ENCODE peak calls at places on chromosome 21, in six cellular contexts. One of them, this sample, is unnamed.

GRCh38 chr21:31136891-31137290 is 98.6 kb upstream of the KRTAP19-8 start:
- DNase-seq in upper lobe of right lung: no peak
- DNase-seq in transverse colon: no peak
- DNase-seq in left lung: no peak
- DNase-seq in dorsolateral prefrontal cortex: peak
- DNase-seq in body of pancreas: no peak
- DNase-seq in this sample: no peak

GRCh38 chr21:32256873-32257620 is 21.8 kb downstream of the MIS18A start:
- DNase-seq in upper lobe of right lung: peak
- DNase-seq in transverse colon: peak
- DNase-seq in left lung: no peak
- DNase-seq in dorsolateral prefrontal cortex: peak
- DNase-seq in body of pancreas: peak
- DNase-seq in this sample: peak

GRCh38 chr21:27700974-27701614 is 734.2 kb upstream of the ADAMTS5 start:
- DNase-seq in upper lobe of right lung: peak
- DNase-seq in transverse colon: peak
- DNase-seq in left lung: peak
- DNase-seq in dorsolateral prefrontal cortex: peak
- DNase-seq in body of pancreas: peak
- DNase-seq in this sample: peak

GRCh38 chr21:45039309-45040113 is 34.9 kb upstream of the ADARB1 start:
- DNase-seq in upper lobe of right lung: no peak
- DNase-seq in transverse colon: no peak
- DNase-seq in left lung: no peak
- DNase-seq in dorsolateral prefrontal cortex: no peak
- DNase-seq in body of pancreas: no peak
- DNase-seq in this sample: no peak

GRCh38 chr21:31173881-31174555 is 135.7 kb upstream of the KRTAP19-8 start:
- DNase-seq in upper lobe of right lung: no peak
- DNase-seq in transverse colon: no peak
- DNase-seq in left lung: no peak
- DNase-seq in dorsolateral prefrontal cortex: peak
- DNase-seq in body of pancreas: no peak
- DNase-seq in this sample: peak

GRCh38 chr21:36684957-36685714 is 13.8 kb upstream of the SIM2 start:
- DNase-seq in upper lobe of right lung: no peak
- DNase-seq in transverse colon: no peak
- DNase-seq in left lung: no peak
- DNase-seq in dorsolateral prefrontal cortex: peak
- DNase-seq in body of pancreas: no peak
- DNase-seq in this sample: no peak

GRCh38 chr21:42688841-42689371 is 35.5 kb downstream of the PDE9A start:
- DNase-seq in upper lobe of right lung: peak
- DNase-seq in transverse colon: no peak
- DNase-seq in left lung: peak
- DNase-seq in dorsolateral prefrontal cortex: no peak
- DNase-seq in body of pancreas: no peak
- DNase-seq in this sample: no peak

GRCh38 chr21:22476214-22476613 is 1478.0 kb downstream of the NCAM2 start:
- DNase-seq in upper lobe of right lung: no peak
- DNase-seq in transverse colon: no peak
- DNase-seq in left lung: no peak
- DNase-seq in dorsolateral prefrontal cortex: no peak
- DNase-seq in body of pancreas: no peak
- DNase-seq in this sample: no peak

GRCh38 chr21:36728371-36729111 is 29.6 kb downstream of the SIM2 start:
- DNase-seq in upper lobe of right lung: peak
- DNase-seq in transverse colon: no peak
- DNase-seq in left lung: no peak
- DNase-seq in dorsolateral prefrontal cortex: no peak
- DNase-seq in body of pancreas: no peak
- DNase-seq in this sample: no peak

GRCh38 chr21:45819478-45820170 is 161.9 kb upstream of the COL6A1 start:
- DNase-seq in upper lobe of right lung: no peak
- DNase-seq in transverse colon: no peak
- DNase-seq in left lung: no peak
- DNase-seq in dorsolateral prefrontal cortex: peak
- DNase-seq in body of pancreas: no peak
- DNase-seq in this sample: no peak

GRCh38 chr21:42685036-42685435 is 31.6 kb downstream of the PDE9A start:
- DNase-seq in upper lobe of right lung: no peak
- DNase-seq in transverse colon: no peak
- DNase-seq in left lung: peak
- DNase-seq in dorsolateral prefrontal cortex: peak
- DNase-seq in body of pancreas: no peak
- DNase-seq in this sample: no peak

GRCh38 chr21:28334407-28334806 is 658.3 kb downstream of the LTN1 start:
- DNase-seq in upper lobe of right lung: no peak
- DNase-seq in transverse colon: no peak
- DNase-seq in left lung: no peak
- DNase-seq in dorsolateral prefrontal cortex: no peak
- DNase-seq in body of pancreas: no peak
- DNase-seq in this sample: no peak

GRCh38 chr21:31218830-31219608 is 125.0 kb downstream of the TIAM1 start:
- DNase-seq in upper lobe of right lung: no peak
- DNase-seq in transverse colon: peak
- DNase-seq in left lung: no peak
- DNase-seq in dorsolateral prefrontal cortex: no peak
- DNase-seq in body of pancreas: no peak
- DNase-seq in this sample: peak

GRCh38 chr21:40049031-40049958 is 182.1 kb downstream of the PCP4 start:
- DNase-seq in upper lobe of right lung: no peak
- DNase-seq in transverse colon: peak
- DNase-seq in left lung: no peak
- DNase-seq in dorsolateral prefrontal cortex: no peak
- DNase-seq in body of pancreas: no peak
- DNase-seq in this sample: no peak

GRCh38 chr21:22421416-22422190 is 1423.4 kb downstream of the NCAM2 start:
- DNase-seq in upper lobe of right lung: no peak
- DNase-seq in transverse colon: no peak
- DNase-seq in left lung: no peak
- DNase-seq in dorsolateral prefrontal cortex: no peak
- DNase-seq in body of pancreas: no peak
- DNase-seq in this sample: no peak

GRCh38 chr21:28882345-28882744 is 110.3 kb downstream of the LTN1 start:
- DNase-seq in upper lobe of right lung: no peak
- DNase-seq in transverse colon: no peak
- DNase-seq in left lung: no peak
- DNase-seq in dorsolateral prefrontal cortex: no peak
- DNase-seq in body of pancreas: no peak
- DNase-seq in this sample: no peak

GRCh38 chr21:41166947-41167346 is 1.0 kb upstream of the BACE2 start:
- DNase-seq in upper lobe of right lung: no peak
- DNase-seq in transverse colon: no peak
- DNase-seq in left lung: no peak
- DNase-seq in dorsolateral prefrontal cortex: no peak
- DNase-seq in body of pancreas: peak
- DNase-seq in this sample: no peak

GRCh38 chr21:27480841-27481261 is 514.0 kb upstream of the ADAMTS5 start:
- DNase-seq in upper lobe of right lung: no peak
- DNase-seq in transverse colon: no peak
- DNase-seq in left lung: no peak
- DNase-seq in dorsolateral prefrontal cortex: no peak
- DNase-seq in body of pancreas: no peak
- DNase-seq in this sample: no peak

DNA sequence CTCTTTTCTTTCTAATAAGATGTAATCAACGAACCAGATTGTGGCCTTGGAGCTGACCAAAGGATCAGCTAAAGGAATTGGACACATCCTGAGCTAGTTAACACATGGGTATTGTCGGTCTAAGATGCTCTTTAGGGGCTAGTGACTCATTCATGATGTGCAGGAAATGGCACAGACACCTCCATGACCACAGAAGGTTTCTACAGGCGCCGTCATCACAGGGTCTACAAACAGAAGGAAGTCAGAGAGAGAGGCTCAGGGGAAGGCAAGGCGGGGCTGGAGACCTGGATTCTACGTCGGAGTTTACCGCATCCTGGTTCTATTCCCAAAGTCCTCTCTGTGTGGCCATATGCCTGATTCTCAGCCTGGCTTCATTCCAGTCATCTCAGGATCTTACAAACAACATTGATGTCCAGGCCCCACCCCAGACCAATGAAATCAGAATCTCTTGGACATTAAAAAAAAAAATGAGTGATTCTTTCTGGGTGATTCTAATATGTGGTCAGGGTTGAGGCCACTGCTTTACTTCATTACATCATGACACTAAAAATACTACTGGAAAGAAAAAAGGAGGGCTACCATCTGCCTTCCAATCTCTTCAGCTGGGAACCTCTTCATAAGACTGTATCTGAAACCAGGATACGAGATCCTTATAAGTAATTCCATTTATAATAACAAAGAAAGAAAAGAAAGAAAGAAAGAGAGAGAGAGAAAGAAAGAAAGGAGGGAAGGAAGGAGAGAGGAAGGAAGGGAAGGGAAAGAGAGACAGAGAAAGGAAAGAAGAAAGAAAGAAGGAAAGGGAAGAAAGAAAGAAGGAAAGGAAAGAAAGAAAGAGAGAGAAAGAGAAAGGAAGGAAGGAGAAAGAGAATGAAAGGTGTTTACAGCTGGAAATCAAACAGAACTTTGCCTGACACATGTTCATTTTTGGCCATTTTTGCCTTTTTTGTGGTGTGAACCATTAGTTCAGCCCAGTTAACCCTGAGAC is 11.6 kb upstream of the KCNJ15 start:
- DNase-seq in upper lobe of right lung: no peak
- DNase-seq in transverse colon: no peak
- DNase-seq in left lung: no peak
- DNase-seq in dorsolateral prefrontal cortex: no peak
- DNase-seq in body of pancreas: no peak
- DNase-seq in this sample: no peak
- H3K27ac ChIP-seq in upper lobe of right lung: no peak
- H3K27ac ChIP-seq in transverse colon: no peak
- H3K27ac ChIP-seq in left lung: no peak
- H3K27ac ChIP-seq in dorsolateral prefrontal cortex: no peak
- H3K27ac ChIP-seq in body of pancreas: no peak
- H3K27ac ChIP-seq in this sample: no peak

DNA sequence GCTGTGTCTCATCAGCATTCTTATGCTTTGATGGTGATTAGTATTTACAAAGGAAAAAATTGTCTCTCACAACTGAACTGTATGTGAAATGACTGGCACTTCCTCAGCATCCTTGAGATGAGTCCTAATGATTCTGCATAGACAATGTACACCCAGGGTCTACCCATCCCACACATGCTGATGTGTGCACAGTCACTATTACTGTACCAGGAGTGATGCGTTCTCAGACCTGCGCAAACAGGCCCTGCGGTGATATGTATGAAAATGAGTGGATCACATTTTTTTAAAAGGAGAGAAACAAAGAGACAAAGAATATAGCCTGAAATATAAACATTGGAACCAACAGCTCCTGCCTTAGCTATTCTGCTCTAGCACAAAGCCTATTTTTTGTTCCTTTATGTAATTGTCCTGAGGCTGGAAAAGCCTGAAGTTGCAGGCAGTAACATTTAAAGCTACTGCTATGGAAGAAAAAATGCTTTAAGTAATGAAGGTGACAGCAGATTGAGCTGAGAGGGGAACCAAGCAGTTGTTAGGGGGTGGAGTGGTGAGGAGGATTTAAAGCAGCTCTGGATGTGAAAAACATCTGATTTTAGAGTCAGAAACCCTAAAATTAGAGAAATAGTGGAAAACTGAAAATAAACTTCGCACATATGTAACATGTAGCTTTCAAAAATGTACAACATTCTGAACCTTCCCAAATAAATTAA is 5.5 kb downstream of the RCAN1 start:
- DNase-seq in upper lobe of right lung: no peak
- DNase-seq in transverse colon: no peak
- DNase-seq in left lung: no peak
- DNase-seq in dorsolateral prefrontal cortex: no peak
- DNase-seq in body of pancreas: no peak
- DNase-seq in this sample: no peak
- H3K27ac ChIP-seq in upper lobe of right lung: no peak
- H3K27ac ChIP-seq in transverse colon: no peak
- H3K27ac ChIP-seq in left lung: no peak
- H3K27ac ChIP-seq in dorsolateral prefrontal cortex: peak
- H3K27ac ChIP-seq in body of pancreas: no peak
- H3K27ac ChIP-seq in this sample: peak

DNA sequence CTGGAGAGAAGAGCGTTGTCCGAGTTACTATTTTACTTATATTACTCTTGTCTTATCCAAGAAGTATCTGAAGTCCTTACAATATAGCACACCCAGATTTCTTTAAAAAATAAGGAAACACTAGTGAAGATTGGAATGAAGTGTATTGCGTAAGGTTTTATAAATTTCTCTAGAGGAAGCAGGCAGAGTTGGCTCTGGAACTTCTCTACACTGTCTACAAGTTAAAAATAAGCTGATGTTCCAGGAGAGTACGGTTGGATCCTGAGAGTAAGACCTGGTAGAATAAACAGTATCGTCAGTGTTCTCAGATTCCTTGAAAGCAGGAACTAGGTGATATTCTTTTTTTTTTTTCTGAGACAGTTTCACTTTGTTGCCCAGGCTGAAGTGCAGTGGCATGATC is 107.8 kb downstream of the USP25 start:
- DNase-seq in upper lobe of right lung: no peak
- DNase-seq in transverse colon: no peak
- DNase-seq in left lung: no peak
- DNase-seq in dorsolateral prefrontal cortex: no peak
- DNase-seq in body of pancreas: no peak
- DNase-seq in this sample: no peak
- H3K27ac ChIP-seq in upper lobe of right lung: no peak
- H3K27ac ChIP-seq in transverse colon: peak
- H3K27ac ChIP-seq in left lung: no peak
- H3K27ac ChIP-seq in dorsolateral prefrontal cortex: no peak
- H3K27ac ChIP-seq in body of pancreas: no peak
- H3K27ac ChIP-seq in this sample: no peak

GRCh38 chr21:14900611-14901010 is 164.2 kb downstream of the NRIP1 start:
- DNase-seq in upper lobe of right lung: no peak
- DNase-seq in transverse colon: no peak
- DNase-seq in left lung: no peak
- DNase-seq in dorsolateral prefrontal cortex: no peak
- DNase-seq in body of pancreas: no peak
- DNase-seq in this sample: no peak
- H3K27ac ChIP-seq in upper lobe of right lung: no peak
- H3K27ac ChIP-seq in transverse colon: no peak
- H3K27ac ChIP-seq in left lung: no peak
- H3K27ac ChIP-seq in dorsolateral prefrontal cortex: no peak
- H3K27ac ChIP-seq in body of pancreas: no peak
- H3K27ac ChIP-seq in this sample: no peak

DNA sequence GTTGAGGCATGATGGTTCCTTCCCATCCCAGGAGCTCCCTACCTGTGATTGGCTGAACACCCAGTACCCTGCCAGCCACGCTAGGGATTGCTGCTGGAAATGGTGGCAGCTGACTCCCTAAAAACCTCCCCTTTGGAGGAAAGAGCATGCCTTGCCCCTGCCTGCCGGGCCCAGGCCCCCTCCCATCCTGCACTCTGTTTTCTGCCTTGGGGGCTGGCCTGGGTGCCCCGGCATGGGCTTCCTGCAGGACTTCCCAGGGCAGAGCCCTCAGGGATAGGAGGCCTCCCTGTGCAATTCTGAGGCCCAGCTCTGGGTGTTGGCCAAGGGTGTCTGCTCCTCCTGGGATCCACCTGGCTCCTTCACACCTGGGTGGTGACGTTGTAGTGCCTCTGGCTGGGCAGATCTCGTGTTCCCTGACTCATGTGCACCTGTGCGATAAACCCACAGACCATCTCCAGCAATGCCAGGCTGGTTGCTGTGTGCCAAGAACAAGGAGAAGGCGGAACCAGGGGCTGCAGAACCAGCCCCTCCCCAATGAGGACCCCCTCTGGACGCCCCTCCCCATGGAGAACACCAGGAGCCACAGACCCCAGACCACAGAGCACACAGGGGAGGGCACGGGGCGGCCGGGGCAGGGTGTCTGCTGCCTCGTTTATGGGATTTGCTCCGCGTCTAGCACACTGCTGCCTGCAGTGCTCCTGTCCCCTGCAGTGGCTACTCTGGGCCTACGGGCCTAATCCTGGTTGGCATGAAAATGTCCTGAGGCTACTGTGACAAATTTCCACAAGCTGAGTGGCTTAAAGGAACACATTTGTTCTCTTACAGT is 13.6 kb downstream of the CSTB start:
- DNase-seq in upper lobe of right lung: no peak
- DNase-seq in transverse colon: no peak
- DNase-seq in left lung: no peak
- DNase-seq in dorsolateral prefrontal cortex: no peak
- DNase-seq in body of pancreas: no peak
- DNase-seq in this sample: no peak
- H3K27ac ChIP-seq in upper lobe of right lung: no peak
- H3K27ac ChIP-seq in transverse colon: no peak
- H3K27ac ChIP-seq in left lung: no peak
- H3K27ac ChIP-seq in dorsolateral prefrontal cortex: no peak
- H3K27ac ChIP-seq in body of pancreas: no peak
- H3K27ac ChIP-seq in this sample: no peak

This sample was measured in caudate nucleus.